ENCODE peak calls at places on chromosome 22, in four cellular contexts. M, K, G and X are unnamed samples.
A peak's percentile ranks its signal among the peaks of the same experiment; 100 is the strongest.

GRCh38 chr22:20585640-20586402 is 78.4 kb downstream of the MED15 start:
- DNase-seq in K (no peak), M (no peak), G (no peak), X (no peak)

GRCh38 chr22:46388647-46389046 is 53.1 kb downstream of the TRMU start:
- DNase-seq in G (no peak), K (no peak), M (no peak), X (no peak)

GRCh38 chr22:29820941-29821789 is 16.9 kb downstream of the ASCC2 start:
- DNase-seq in G (peak; percentile 83), M (peak; percentile 42), K (peak; percentile 80), X (no peak)

GRCh38 chr22:40746428-40747220 is 67.3 kb downstream of the MCHR1 start:
- DNase-seq in K (no peak), G (no peak), M (no peak), X (no peak)

GRCh38 chr22:48897959-48898358 is 929.7 kb downstream of the BRD1 start:
- DNase-seq in M (no peak), G (no peak), K (no peak), X (no peak)

GRCh38 chr22:48268771-48269552 is 1506.5 kb downstream of the TBC1D22A start:
- DNase-seq in G (no peak), K (peak; percentile 10), M (no peak), X (no peak)

GRCh38 chr22:31861226-31861840 is 83.0 kb upstream of the YWHAH start:
- DNase-seq in K (no peak), M (no peak), G (no peak), X (no peak)

GRCh38 chr22:22786301-22787115 is 101.1 kb upstream of the IGLL5 start:
- DNase-seq in M (no peak), G (no peak), K (no peak), X (no peak)

GRCh38 chr22:37487559-37487958 is 1.4 kb upstream of the MFNG start:
- DNase-seq in G (no peak), M (no peak), K (no peak), X (no peak)

GRCh38 chr22:30628491-30628890 is 7.1 kb upstream of the SLC35E4 start:
- DNase-seq in K (no peak), G (no peak), M (peak; percentile 55), X (no peak)

GRCh38 chr22:49216579-49216978 is 611.1 kb downstream of the BRD1 start:
- DNase-seq in G (no peak), K (no peak), M (no peak), X (no peak)